ENCODE peak calls at places on chromosome 13, in four cellular contexts. K, B, X and D are unnamed samples.

GRCh38 chr13:95698047-95698749 is 21.3 kb downstream of the DNAJC3 start:
- DNase-seq in K (no peak), B (no peak), X (no peak), D (no peak)

GRCh38 chr13:43058318-43058674 is 34.9 kb downstream of the DNAJC15 start:
- DNase-seq in X (peak), B (no peak), K (no peak), D (peak)

GRCh38 chr13:81302677-81303076 is 961.8 kb upstream of the SPRY2 start:
- DNase-seq in K (no peak), B (no peak), X (no peak), D (no peak)

GRCh38 chr13:98405107-98405571 is 171.8 kb downstream of the STK24 start:
- DNase-seq in B (no peak), X (no peak), K (no peak), D (peak)

GRCh38 chr13:86425127-86425526 is 625.9 kb upstream of the SLITRK6 start:
- DNase-seq in K (no peak), X (no peak), B (no peak), D (no peak)

GRCh38 chr13:78192721-78193120 is 274.1 kb upstream of the EDNRB start:
- DNase-seq in B (no peak), K (no peak), X (no peak), D (no peak)

GRCh38 chr13:25598421-25598820 is 226.6 kb downstream of the ATP8A2 start:
- DNase-seq in K (no peak), B (no peak), X (no peak), D (no peak)

GRCh38 chr13:41909524-41909923 is 51.4 kb downstream of the VWA8 start:
- DNase-seq in B (no peak), X (no peak), K (no peak), D (no peak)

GRCh38 chr13:28204690-28205443 is 66.5 kb downstream of the PAN3 start:
- DNase-seq in X (no peak), B (no peak), K (no peak), D (no peak)

GRCh38 chr13:52949744-52950143 is 78.9 kb upstream of the OLFM4 start:
- DNase-seq in B (no peak), K (no peak), X (no peak), D (no peak)

GRCh38 chr13:110126391-110126961 is 180.5 kb downstream of the COL4A1 start:
- DNase-seq in B (peak), X (peak), K (no peak), D (peak)

GRCh38 chr13:27917121-27917947 is 2.5 kb upstream of the PDX1 start:
- DNase-seq in B (no peak), X (no peak), K (no peak), D (no peak)

GRCh38 chr13:99434258-99434788 is 66.9 kb upstream of the TM9SF2 start:
- DNase-seq in K (no peak), X (no peak), B (no peak), D (no peak)

GRCh38 chr13:87872813-87873212 is 201.6 kb downstream of the SLITRK5 start:
- DNase-seq in X (no peak), K (no peak), B (no peak), D (peak)

GRCh38 chr13:100694722-100695644 is 20.4 kb upstream of the TMTC4 start:
- DNase-seq in X (peak), K (no peak), B (peak), D (peak)
- TF ChIP-seq CTCF in X (peak), K (peak), B (peak), D (peak)

GRCh38 chr13:97223711-97224461 is 1.8 kb downstream of the MBNL2 start:
- DNase-seq in K (no peak), B (peak), X (peak), D (peak)

GRCh38 chr13:97225533-97225932 is 3.4 kb downstream of the MBNL2 start:
- DNase-seq in K (no peak), X (no peak), B (peak), D (no peak)

GRCh38 chr13:97226788-97227627 is 4.9 kb downstream of the MBNL2 start:
- DNase-seq in X (no peak), B (peak), K (no peak), D (no peak)

GRCh38 chr13:97224544-97225324 is 2.6 kb downstream of the MBNL2 start:
- DNase-seq in K (no peak), B (peak), X (no peak), D (peak)

GRCh38 chr13:97226013-97226412 is 3.9 kb downstream of the MBNL2 start:
- DNase-seq in K (no peak), B (no peak), X (no peak), D (no peak)
- H3K4me3 ChIP-seq in K (peak), B (peak), X (no peak), D (no peak)

DNA sequence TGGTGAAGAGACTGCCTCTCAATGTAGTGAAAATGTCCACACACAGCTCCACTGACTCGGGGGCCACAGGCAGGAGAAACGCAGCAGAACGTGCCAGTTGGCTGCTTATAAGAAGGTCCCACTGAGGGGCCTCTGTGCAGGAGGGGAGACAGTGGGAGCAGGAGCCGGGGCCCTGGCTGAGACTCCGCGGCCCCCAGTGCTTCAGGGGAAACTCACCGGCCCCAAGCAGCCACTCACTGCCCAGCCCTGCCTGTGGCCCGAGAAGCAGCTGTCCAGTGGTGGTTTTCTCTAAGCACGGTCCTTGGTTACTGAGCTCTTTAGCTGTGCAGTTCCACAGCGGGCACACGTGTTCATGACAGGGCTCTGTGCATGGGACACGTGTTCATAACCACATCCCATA is 91.9 kb upstream of the MCF2L start:
- DNase-seq in X (no peak), K (peak), B (no peak), D (no peak)
- TF ChIP-seq CTCF in X (no peak), K (no peak), B (no peak), D (no peak)

DNA sequence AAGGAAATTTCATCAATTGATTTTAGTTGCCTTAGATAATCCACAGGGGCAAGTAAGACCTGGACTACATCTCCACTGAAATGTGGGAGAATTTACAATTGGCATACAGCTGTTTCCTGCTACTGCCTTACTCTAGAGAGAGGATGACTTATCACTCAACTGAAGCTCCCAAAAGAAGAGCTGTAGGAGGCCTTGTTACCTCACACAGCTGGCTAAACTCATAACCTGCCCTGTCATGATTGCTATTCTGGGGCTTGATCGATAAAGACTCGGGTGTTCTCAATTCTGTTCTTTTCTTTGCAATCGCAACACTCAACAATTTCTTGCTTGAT is 1396.4 kb downstream of the EFNB2 start:
- DNase-seq in X (no peak), B (no peak), K (no peak), D (no peak)
- H3K4me3 ChIP-seq in X (peak), B (no peak), K (peak), D (no peak)

GRCh38 chr13:44844786-44845185 is 144.5 kb downstream of the NUFIP1 start:
- DNase-seq in B (no peak), X (no peak), K (no peak), D (no peak)

GRCh38 chr13:44848956-44849748 is 140.1 kb downstream of the NUFIP1 start:
- DNase-seq in X (no peak), B (no peak), K (no peak), D (no peak)

GRCh38 chr13:44840131-44840530 is 149.1 kb downstream of the NUFIP1 start:
- DNase-seq in K (no peak), B (peak), X (no peak), D (no peak)

GRCh38 chr13:44842158-44842557 is 147.1 kb downstream of the NUFIP1 start:
- DNase-seq in B (peak), X (no peak), K (no peak), D (peak)

GRCh38 chr13:44843403-44843802 is 145.9 kb downstream of the NUFIP1 start:
- DNase-seq in K (no peak), X (no peak), B (no peak), D (no peak)
- TF ChIP-seq CTCF in K (no peak), X (no peak), B (no peak), D (no peak)

GRCh38 chr13:45337803-45338202 is 3.2 kb downstream of the TPT1 start:
- DNase-seq in B (no peak), K (no peak), X (no peak), D (no peak)
- H3K4me3 ChIP-seq in B (no peak), K (peak), X (peak), D (no peak)

DNA sequence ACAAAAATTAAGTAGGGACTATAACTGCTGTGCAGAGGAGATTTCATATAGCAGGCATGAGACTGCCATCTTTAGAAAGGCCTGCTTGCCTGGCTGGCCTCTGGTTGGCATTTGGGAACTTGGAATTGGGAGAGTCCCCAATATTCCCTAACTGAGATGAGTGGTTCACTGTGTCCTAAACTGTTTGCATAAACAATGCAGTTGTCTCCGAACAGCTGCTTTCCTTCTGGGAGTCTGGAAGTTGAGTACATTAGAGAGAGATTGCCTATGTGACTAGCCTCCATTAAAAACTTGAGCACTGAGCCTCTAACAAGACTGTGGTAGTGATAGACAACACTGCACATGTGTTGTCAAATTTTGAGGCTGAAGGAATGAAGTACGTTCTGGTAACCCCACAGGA is 47.4 kb downstream of the STOML3 start:
- DNase-seq in B (no peak), K (no peak), X (no peak), D (no peak)
- TF ChIP-seq CTCF in B (no peak), K (no peak), X (no peak), D (no peak)

GRCh38 chr13:19864018-19864338 is 529 bp upstream of the ZMYM5 start:
- DNase-seq in X (peak), B (peak), K (peak), D (peak)

GRCh38 chr13:19863323-19864017 is at the start of gene ZMYM5:
- DNase-seq in B (peak), X (peak), K (peak), D (peak)

GRCh38 chr13:19862511-19863313 is 737 bp downstream of the ZMYM5 start:
- DNase-seq in B (peak), K (peak), X (peak), D (peak)

GRCh38 chr13:19860884-19861655 is 2.4 kb downstream of the ZMYM5 start:
- DNase-seq in K (no peak), X (peak), B (peak), D (peak)

DNA sequence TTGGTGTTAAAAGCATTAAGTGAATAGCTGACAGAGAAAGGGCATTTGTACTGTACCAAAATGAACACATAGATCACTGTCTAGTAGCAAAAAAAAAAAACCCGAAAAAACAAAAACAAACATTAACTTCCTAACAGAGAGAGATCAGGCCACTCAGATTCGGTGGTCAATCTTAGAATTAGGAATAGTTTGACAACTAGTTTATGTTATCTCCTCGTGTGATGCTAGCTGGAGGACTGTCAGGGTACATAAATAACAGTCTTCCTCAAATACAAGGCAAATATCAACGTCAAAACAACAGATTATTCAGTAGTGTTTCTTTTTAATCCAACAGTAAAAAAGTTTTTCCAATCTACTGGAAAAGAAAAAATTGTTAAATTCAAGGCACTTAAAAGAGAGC is 1.7 kb downstream of the ZMYM5 start:
- DNase-seq in K (no peak), B (no peak), X (no peak), D (no peak)
- H3K4me3 ChIP-seq in K (peak), B (peak), X (peak), D (peak)